ENCODE peak calls at places on chromosomes 1 and 21, in six cellular contexts. K, O, J, M, U and P are unnamed samples. For H3K9me3, the result is how much of the 10 kb centered on the place peaks cover.

GRCh38 chr1:238951809-238952208 is 434.6 kb upstream of the CHRM3 start:
- DNase-seq in K (no peak), M (no peak), U (no peak), O (no peak), J (no peak), P (no peak)

GRCh38 chr1:39391741-39392679 is 99.4 kb upstream of the BMP8A start:
- DNase-seq in K (peak), M (no peak), J (no peak), O (no peak), U (no peak), P (no peak)

GRCh38 chr1:165795894-165796293 is 27.2 kb upstream of the TMCO1 start:
- DNase-seq in O (no peak), K (no peak), M (no peak), J (no peak), U (no peak), P (no peak)

GRCh38 chr1:202662081-202662480 is 48.2 kb downstream of the SYT2 start:
- DNase-seq in O (no peak), U (no peak), K (no peak), M (no peak), J (no peak), P (no peak)

GRCh38 chr1:92306020-92306419 is 7.2 kb downstream of the RPAP2 start:
- DNase-seq in U (no peak), J (no peak), M (no peak), O (no peak), K (no peak), P (no peak)

GRCh38 chr1:245829194-245829593 is 674.4 kb downstream of the KIF26B start:
- DNase-seq in K (no peak), J (no peak), U (no peak), M (no peak), O (no peak), P (no peak)

GRCh38 chr1:2344744-2345296 is 46.5 kb downstream of the MORN1 start:
- DNase-seq in M (no peak), U (peak), J (no peak), O (peak), K (no peak), P (no peak)

GRCh38 chr21:40210251-40210650 is 343.0 kb downstream of the PCP4 start:
- DNase-seq in O (no peak), M (no peak), K (no peak), U (no peak), J (no peak), P (no peak)

GRCh38 chr1:235259133-235259778 is 68.7 kb downstream of the ARID4B start:
- DNase-seq in K (peak), O (no peak), J (no peak), U (no peak), M (no peak), P (no peak)

GRCh38 chr1:206801467-206801866 is 29.2 kb upstream of the IL10 start:
- DNase-seq in M (no peak), K (no peak), O (no peak), U (no peak), J (no peak), P (no peak)

GRCh38 chr21:25362375-25363267 is 244.7 kb downstream of the MRPL39 start:
- DNase-seq in K (no peak), U (no peak), M (no peak), O (no peak), J (no peak), P (no peak)

GRCh38 chr1:223363856-223364684 is at the start of gene SUSD4:
- DNase-seq in U (peak), O (peak), M (peak), K (peak), J (peak), P (no peak)

GRCh38 chr21:36584980-36585940 is 105.3 kb upstream of the CLDN14 start:
- DNase-seq in O (no peak), M (no peak), K (no peak), U (no peak), J (no peak), P (no peak)

GRCh38 chr21:18384771-18385170 is 18.8 kb downstream of the TMPRSS15 start:
- DNase-seq in K (no peak), J (no peak), M (no peak), U (no peak), O (no peak), P (no peak)

GRCh38 chr1:11180342-11180744 is 8.8 kb upstream of the ANGPTL7 start:
- DNase-seq in J (no peak), K (peak), O (no peak), U (no peak), M (no peak), P (no peak)

GRCh38 chr1:111140680-111140967 is 601 bp downstream of the CEPT1 start:
- DNase-seq in K (peak), O (no peak), U (no peak), M (peak), J (peak), P (no peak)

GRCh38 chr1:45059829-45060228 is 47.8 kb downstream of the UROD start:
- DNase-seq in M (no peak), J (no peak), K (no peak), U (no peak), O (no peak), P (no peak)

GRCh38 chr21:33384851-33385331 is 18.3 kb upstream of the IFNGR2 start:
- DNase-seq in U (peak), J (no peak), O (no peak), M (no peak), K (no peak), P (no peak)

GRCh38 chr1:62327360-62328051 is 8.3 kb upstream of the KANK4 start:
- DNase-seq in K (no peak), U (no peak), M (peak), J (no peak), O (no peak), P (no peak)

GRCh38 chr1:47809301-47810084 is 187.7 kb downstream of the TRABD2B start:
- DNase-seq in O (no peak), M (no peak), K (peak), U (no peak), J (no peak), P (no peak)

GRCh38 chr1:112263464-112263863 is 132.6 kb upstream of the CTTNBP2NL start:
- DNase-seq in O (no peak), J (no peak), U (no peak), K (no peak), M (no peak), P (no peak)

GRCh38 chr21:42526379-42526727 is 12.7 kb downstream of the SLC37A1 start:
- DNase-seq in K (no peak), U (peak), M (no peak), O (no peak), J (peak), P (no peak)

GRCh38 chr21:22138297-22139016 is 1140.2 kb downstream of the NCAM2 start:
- DNase-seq in J (no peak), O (no peak), U (no peak), K (no peak), M (no peak), P (no peak)

GRCh38 chr21:15022608-15023261 is 42.1 kb downstream of the NRIP1 start:
- DNase-seq in M (no peak), K (no peak), J (no peak), O (no peak), U (no peak), P (no peak)

GRCh38 chr1:86865973-86866637 is 47.8 kb downstream of the SELENOF start:
- DNase-seq in K (no peak), M (no peak), U (peak), O (no peak), J (no peak), P (no peak)

GRCh38 chr1:227240983-227241382 is 77.3 kb downstream of the CDC42BPA start:
- DNase-seq in M (no peak), O (no peak), K (no peak), U (no peak), J (no peak), P (no peak)

GRCh38 chr1:230009611-230010313 is 57.3 kb upstream of the GALNT2 start:
- DNase-seq in J (no peak), M (no peak), O (no peak), U (no peak), K (no peak), P (no peak)

GRCh38 chr1:174742805-174743653 is 256.7 kb upstream of the CACYBP start:
- DNase-seq in M (no peak), J (no peak), K (no peak), U (no peak), O (no peak), P (no peak)

GRCh38 chr1:10514490-10515235 is 39.9 kb downstream of the PEX14 start:
- DNase-seq in M (no peak), K (peak), J (no peak), O (no peak), U (no peak), P (no peak)

GRCh38 chr1:180633092-180634045 is 1.5 kb downstream of the XPR1 start:
- DNase-seq in K (no peak), J (no peak), O (no peak), M (no peak), U (no peak), P (no peak)

GRCh38 chr1:9385801-9386573 is 93.3 kb downstream of the SPSB1 start:
- DNase-seq in M (no peak), U (no peak), O (no peak), J (peak), K (no peak), P (no peak)

GRCh38 chr21:27359141-27359540 is 392.3 kb upstream of the ADAMTS5 start:
- DNase-seq in M (no peak), O (no peak), U (no peak), J (no peak), K (no peak), P (no peak)

GRCh38 chr1:177091036-177091435 is 73.5 kb downstream of the ASTN1 start:
- DNase-seq in O (no peak), M (no peak), J (no peak), U (no peak), K (no peak), P (no peak)

GRCh38 chr1:165527251-165527650 is 16.5 kb upstream of the LRRC52 start:
- DNase-seq in J (no peak), U (no peak), O (no peak), M (no peak), K (no peak), P (no peak)

GRCh38 chr1:243713470-243714186 is 136.4 kb downstream of the AKT3 start:
- DNase-seq in O (no peak), U (no peak), M (no peak), J (no peak), K (no peak), P (no peak)

GRCh38 chr1:225777058-225777582 is 506 bp upstream of the SRP9 start:
- DNase-seq in U (no peak), M (no peak), J (peak), K (no peak), O (no peak), P (no peak)

GRCh38 chr1:235841938-235842545 is 24.7 kb downstream of the LYST start:
- DNase-seq in U (no peak), M (no peak), O (no peak), J (no peak), K (no peak), P (no peak)

GRCh38 chr21:46229133-46229922 is 754 bp upstream of the LSS start:
- DNase-seq in O (peak), M (no peak), U (peak), J (no peak), K (peak), P (no peak)

GRCh38 chr1:160575112-160575664 is 4.1 kb downstream of the CD84 start:
- DNase-seq in O (no peak), K (no peak), U (no peak), J (no peak), M (no peak), P (no peak)

GRCh38 chr1:12372761-12373160 is 142.9 kb downstream of the VPS13D start:
- DNase-seq in M (no peak), K (no peak), U (no peak), O (no peak), J (no peak), P (no peak)

DNA sequence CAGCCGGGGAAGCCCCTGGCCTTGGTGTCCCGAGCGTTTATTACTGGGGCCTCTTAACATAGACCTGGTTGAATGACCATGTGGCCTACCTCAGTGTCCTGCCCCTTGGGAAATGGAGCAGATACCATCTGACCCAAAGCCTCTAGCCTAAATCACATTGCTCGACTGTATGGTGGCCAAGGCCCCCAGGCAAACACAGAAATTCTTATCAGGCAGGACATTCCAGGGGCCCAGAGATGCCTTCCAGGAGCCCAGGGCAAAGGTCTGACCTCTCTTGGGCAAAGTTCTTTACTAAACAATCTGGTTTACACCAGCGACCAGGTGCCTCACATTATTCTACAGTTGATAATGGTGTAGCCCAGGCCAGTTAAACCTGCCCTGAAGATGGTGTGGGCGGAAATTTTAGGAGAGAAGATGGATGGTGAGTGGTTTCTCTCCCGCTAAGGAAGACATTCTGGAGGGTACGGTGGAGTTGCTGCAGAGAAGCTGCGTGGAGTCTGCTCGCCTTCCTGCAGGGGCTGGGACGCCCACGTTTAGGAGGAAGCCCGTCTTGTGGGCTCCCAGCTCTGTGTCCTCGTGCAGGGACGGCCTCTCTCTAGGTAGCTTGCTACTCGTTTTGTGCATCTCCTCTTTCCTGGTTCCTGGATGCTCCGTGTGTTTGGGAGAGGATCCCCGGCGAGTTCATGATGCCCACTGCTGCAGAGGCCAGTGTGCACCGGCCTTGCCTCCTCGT is 21.2 kb downstream of the AJAP1 start:
- DNase-seq in J (no peak), M (no peak), U (peak), K (no peak), O (no peak), P (no peak)
- H3K9me3 ChIP-seq in J (under half), M (under half), U (under half), K (under half), O (under half), P (under half)

GRCh38 chr1:247164694-247165093 is 7.1 kb downstream of the ZNF124 start:
- DNase-seq in M (no peak), O (no peak), K (no peak), U (no peak), J (no peak), P (no peak)
- H3K9me3 ChIP-seq in M (under half), O (half or more), K (half or more), U (under half), J (half or more), P (under half)

DNA sequence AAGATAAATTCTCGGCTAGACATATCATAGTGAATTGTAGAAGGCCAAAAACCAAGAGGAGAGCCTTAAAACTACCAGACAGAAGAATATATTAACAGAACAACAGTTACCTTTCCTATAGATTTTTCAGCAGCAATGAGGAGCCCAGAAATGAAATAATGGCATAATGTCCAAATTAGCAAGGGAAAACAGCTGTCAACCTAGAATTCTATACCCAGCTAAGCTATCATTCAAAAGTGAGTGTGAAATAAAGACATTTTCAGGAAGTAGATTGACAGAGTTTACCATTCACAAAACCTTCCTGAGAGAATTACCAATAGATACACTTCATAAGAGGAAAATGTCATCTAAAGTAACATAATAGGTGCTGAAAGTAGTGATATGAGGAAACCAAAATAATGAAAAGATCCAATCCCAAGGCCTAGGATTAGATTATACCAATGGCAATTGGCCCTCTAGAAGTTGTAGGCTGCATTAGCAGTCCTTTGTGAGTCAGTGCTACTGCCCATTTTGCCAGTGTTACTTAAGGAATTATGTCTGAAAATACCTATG is 34.5 kb downstream of the OBSCN start:
- DNase-seq in K (no peak), J (no peak), M (no peak), U (no peak), O (no peak), P (no peak)
- H3K9me3 ChIP-seq in K (half or more), J (under half), M (under half), U (under half), O (under half), P (under half)

GRCh38 chr1:152367436-152367835 is 7.6 kb upstream of the FLG2 start:
- DNase-seq in U (no peak), O (no peak), M (no peak), J (no peak), K (no peak), P (no peak)
- H3K9me3 ChIP-seq in U (under half), O (under half), M (half or more), J (under half), K (under half), P (under half)